ENCODE peak calls at places on chromosomes 16 and 17, in five cellular contexts. S is HuH-7, E is kidney tubule cell, Y is GM04503, O is T1000. P is an unnamed sample.

GRCh38 chr16:89925596-89926079 is 2.5 kb downstream of the TUBB3 start:
- DNase-seq in S (no peak), E (no peak), Y (no peak), O (no peak), P (no peak)

GRCh38 chr17:57552114-57552601 is 192.9 kb downstream of the CCDC182 start:
- DNase-seq in S (peak), E (no peak), Y (no peak), O (no peak), P (peak)

GRCh38 chr17:81452551-81452950 is 57.3 kb downstream of the BAHCC1 start:
- DNase-seq in S (no peak), E (no peak), Y (no peak), O (no peak), P (no peak)

GRCh38 chr17:31318298-31319190 is 2.9 kb downstream of the EVI2A start:
- DNase-seq in S (no peak), E (peak), Y (no peak), O (no peak), P (no peak)

GRCh38 chr17:81309140-81309858 is 14.2 kb upstream of the SLC38A10 start:
- DNase-seq in S (peak), E (peak), Y (peak), O (peak), P (peak)

GRCh38 chr16:88924834-88925539 is 52.0 kb downstream of the CBFA2T3 start:
- DNase-seq in S (peak), E (peak), Y (peak), O (peak), P (peak)

GRCh38 chr16:87240211-87241134 is 76.7 kb downstream of the C16orf95 start:
- DNase-seq in S (no peak), E (peak), Y (peak), O (no peak), P (no peak)

GRCh38 chr16:46649571-46649970 is 28.4 kb upstream of the SHCBP1 start:
- DNase-seq in S (no peak), E (no peak), Y (no peak), O (no peak), P (peak)

GRCh38 chr17:10127819-10128375 is 70.5 kb downstream of the GAS7 start:
- DNase-seq in S (no peak), E (peak), Y (peak), O (no peak), P (no peak)

GRCh38 chr17:17849147-17849820 is 12.5 kb upstream of the SREBF1 start:
- DNase-seq in S (no peak), E (no peak), Y (no peak), O (no peak), P (peak)

GRCh38 chr16:87216148-87216823 is 100.9 kb downstream of the C16orf95 start:
- DNase-seq in S (no peak), E (no peak), Y (no peak), O (no peak), P (no peak)

GRCh38 chr17:60601443-60602384 is 1.7 kb downstream of the PPM1D start:
- DNase-seq in S (peak), E (peak), Y (peak), O (peak), P (peak)

GRCh38 chr17:42679001-42679491 is 2.3 kb upstream of the PLEKHH3 start:
- DNase-seq in S (peak), E (peak), Y (no peak), O (no peak), P (peak)

GRCh38 chr17:79845601-79845949 is 6.3 kb upstream of the CBX4 start:
- DNase-seq in S (no peak), E (no peak), Y (no peak), O (no peak), P (peak)

GRCh38 chr17:56881685-56882295 is 32.1 kb downstream of the TRIM25 start:
- DNase-seq in S (no peak), E (no peak), Y (no peak), O (no peak), P (no peak)

GRCh38 chr16:81008151-81008789 is 1.3 kb downstream of the CENPN start:
- DNase-seq in S (no peak), E (no peak), Y (no peak), O (no peak), P (no peak)

GRCh38 chr17:69250641-69251040 is 22.0 kb upstream of the ABCA10 start:
- DNase-seq in S (no peak), E (no peak), Y (no peak), O (no peak), P (no peak)

GRCh38 chr16:4682616-4683254 is 10.6 kb upstream of the NUDT16L1 start:
- DNase-seq in S (peak), E (peak), Y (no peak), O (no peak), P (peak)

GRCh38 chr17:44820631-44821196 is 9.4 kb downstream of the GJC1 start:
- DNase-seq in S (no peak), E (peak), Y (peak), O (peak), P (no peak)

GRCh38 chr17:79837888-79838540 is 1.2 kb downstream of the CBX4 start:
- DNase-seq in S (no peak), E (no peak), Y (no peak), O (no peak), P (no peak)

GRCh38 chr16:4261557-4262172 is 11.2 kb downstream of the TFAP4 start:
- DNase-seq in S (peak), E (peak), Y (no peak), O (no peak), P (peak)